ENCODE peak calls at places on chromosome 3, in six cellular contexts. S is MM.1S, E is left ventricle myocardium inferior, H is breast epithelium, W is chondrocyte, X is endothelial cell. C is an unnamed sample.

GRCh38 chr3:122301063-122301462 is 24.0 kb upstream of the CSTA start:
- DNase-seq in S (no peak), E (no peak), H (no peak), W (no peak), X (no peak), C (no peak)

GRCh38 chr3:45462522-45463262 is 74.3 kb downstream of the LARS2 start:
- DNase-seq in S (no peak), E (no peak), H (no peak), W (no peak), X (no peak), C (no peak)

GRCh38 chr3:40649346-40649745 is 124.6 kb downstream of the ZNF621 start:
- DNase-seq in S (no peak), E (no peak), H (no peak), W (no peak), X (no peak), C (no peak)

GRCh38 chr3:135106445-135106844 is 311.4 kb downstream of the EPHB1 start:
- DNase-seq in S (peak; percentile 34), E (no peak), H (no peak), W (no peak), X (peak; percentile 61), C (no peak)

GRCh38 chr3:158631986-158632385 is 12.3 kb upstream of the GFM1 start:
- DNase-seq in S (no peak), E (no peak), H (no peak), W (no peak), X (no peak), C (no peak)

GRCh38 chr3:57974796-57975388 is 33.3 kb upstream of the FLNB start:
- DNase-seq in S (no peak), E (no peak), H (no peak), W (no peak), X (no peak), C (no peak)

GRCh38 chr3:120450261-120450913 is 405 bp downstream of the FSTL1 start:
- DNase-seq in S (no peak), E (peak; percentile 41), H (no peak), W (no peak), X (peak; percentile 69), C (peak; percentile 16)

GRCh38 chr3:172467170-172467824 is 19.0 kb upstream of the GHSR start:
- DNase-seq in S (no peak), E (no peak), H (no peak), W (no peak), X (no peak), C (no peak)

GRCh38 chr3:66261318-66261717 is 40.5 kb downstream of the SLC25A26 start:
- DNase-seq in S (no peak), E (no peak), H (no peak), W (no peak), X (no peak), C (no peak)

GRCh38 chr3:182309120-182309519 is 484.2 kb upstream of the ATP11B start:
- DNase-seq in S (no peak), E (no peak), H (no peak), W (no peak), X (no peak), C (no peak)

GRCh38 chr3:148066787-148067186 is 630.9 kb upstream of the AGTR1 start:
- DNase-seq in S (no peak), E (no peak), H (no peak), W (no peak), X (no peak), C (no peak)

GRCh38 chr3:23916152-23916885 is 471 bp downstream of the NKIRAS1 start:
- DNase-seq in S (no peak), E (no peak), H (peak; percentile 27), W (no peak), X (no peak), C (no peak)

GRCh38 chr3:9769426-9770275 is at the start of gene CAMK1:
- DNase-seq in S (peak; percentile 65), E (peak; percentile 88), H (peak; percentile 69), W (no peak), X (peak; percentile 70), C (peak; percentile 43)

GRCh38 chr3:60355825-60356224 is 895.4 kb downstream of the FHIT start:
- DNase-seq in S (no peak), E (no peak), H (no peak), W (no peak), X (no peak), C (no peak)

GRCh38 chr3:112375117-112375516 is 42.2 kb downstream of the CD200 start:
- DNase-seq in S (no peak), E (no peak), H (no peak), W (no peak), X (no peak), C (no peak)

GRCh38 chr3:133401374-133402135 is 1.7 kb downstream of the BFSP2 start:
- DNase-seq in S (no peak), E (peak; percentile 43), H (no peak), W (no peak), X (no peak), C (no peak)

GRCh38 chr3:177488740-177489139 is 291.5 kb upstream of the TBL1XR1 start:
- DNase-seq in S (no peak), E (no peak), H (no peak), W (no peak), X (no peak), C (no peak)

GRCh38 chr3:134752761-134753461 is 42.1 kb upstream of the EPHB1 start:
- DNase-seq in S (no peak), E (no peak), H (no peak), W (no peak), X (no peak), C (no peak)

GRCh38 chr3:67655364-67656121 is 1.1 kb upstream of the SUCLG2 start:
- DNase-seq in S (no peak), E (no peak), H (peak; percentile 36), W (no peak), X (no peak), C (peak; percentile 38)

GRCh38 chr3:118504906-118505305 is 529.7 kb downstream of the IGSF11 start:
- DNase-seq in S (no peak), E (no peak), H (no peak), W (no peak), X (no peak), C (no peak)

GRCh38 chr3:129567176-129567705 is 24.3 kb downstream of the H1-8 start:
- DNase-seq in S (no peak), E (peak; percentile 56), H (no peak), W (no peak), X (no peak), C (no peak)

GRCh38 chr3:73540969-73541740 is 83.6 kb downstream of the PDZRN3 start:
- DNase-seq in S (no peak), E (no peak), H (no peak), W (no peak), X (no peak), C (no peak)

GRCh38 chr3:32374788-32375595 is 16.7 kb upstream of the CMTM7 start:
- DNase-seq in S (peak; percentile 75), E (no peak), H (peak; percentile 62), W (no peak), X (peak; percentile 76), C (peak; percentile 18)

GRCh38 chr3:61452536-61452991 is 108.8 kb upstream of the PTPRG start:
- DNase-seq in S (no peak), E (no peak), H (no peak), W (no peak), X (no peak), C (no peak)

GRCh38 chr3:43366880-43367279 is 80.5 kb downstream of the SNRK start:
- DNase-seq in S (no peak), E (no peak), H (no peak), W (no peak), X (no peak), C (no peak)

GRCh38 chr3:16174976-16175901 is 759 bp downstream of the GALNT15 start:
- DNase-seq in S (no peak), E (no peak), H (no peak), W (no peak), X (no peak), C (no peak)

GRCh38 chr3:188697127-188697526 is 474.6 kb upstream of the TPRG1 start:
- DNase-seq in S (no peak), E (no peak), H (no peak), W (no peak), X (no peak), C (no peak)

GRCh38 chr3:69853033-69853432 is 113.8 kb downstream of the MITF start:
- DNase-seq in S (no peak), E (no peak), H (no peak), W (no peak), X (no peak), C (no peak)

GRCh38 chr3:69861556-69861955 is 122.3 kb downstream of the MITF start:
- DNase-seq in S (no peak), E (no peak), H (no peak), W (no peak), X (no peak), C (no peak)

GRCh38 chr3:69850849-69851248 is 111.6 kb downstream of the MITF start:
- DNase-seq in S (no peak), E (no peak), H (no peak), W (no peak), X (no peak), C (no peak)

GRCh38 chr3:69856965-69857364 is 117.7 kb downstream of the MITF start:
- DNase-seq in S (no peak), E (no peak), H (no peak), W (no peak), X (no peak), C (no peak)

GRCh38 chr3:69855436-69856162 is 116.3 kb downstream of the MITF start:
- DNase-seq in S (no peak), E (no peak), H (no peak), W (no peak), X (no peak), C (no peak)
- TF ChIP-seq CTCF in S (no peak), E (peak; percentile 59), H (no peak), W (peak; percentile 86), X (no peak), C (no peak)

GRCh38 chr3:194076486-194076885 is 59.5 kb upstream of the HES1 start:
- DNase-seq in S (peak; percentile 34), E (no peak), H (no peak), W (no peak), X (no peak), C (no peak)

GRCh38 chr3:194077602-194078001 is 58.3 kb upstream of the HES1 start:
- DNase-seq in S (no peak), E (no peak), H (no peak), W (no peak), X (no peak), C (no peak)

GRCh38 chr3:194073926-194074325 is 62.0 kb upstream of the HES1 start:
- DNase-seq in S (no peak), E (no peak), H (no peak), W (no peak), X (no peak), C (no peak)

GRCh38 chr3:194075088-194075615 is 60.8 kb upstream of the HES1 start:
- DNase-seq in S (no peak), E (no peak), H (no peak), W (no peak), X (no peak), C (no peak)

GRCh38 chr3:194075802-194076460 is 60.0 kb upstream of the HES1 start:
- DNase-seq in S (peak; percentile 87), E (no peak), H (no peak), W (no peak), X (no peak), C (no peak)
- TF ChIP-seq CTCF in S (peak; percentile 42), E (no peak), H (no peak), W (no peak), X (no peak), C (no peak)

GRCh38 chr3:193673845-193674244 is 80.8 kb downstream of the OPA1 start:
- DNase-seq in S (no peak), E (no peak), H (no peak), W (no peak), X (peak; percentile 8), C (no peak)
- TF ChIP-seq CTCF in S (no peak), E (no peak), H (no peak), W (no peak), X (no peak), C (no peak)

GRCh38 chr3:98971183-98971681 is 69.7 kb upstream of the DCBLD2 start:
- DNase-seq in S (no peak), E (no peak), H (no peak), W (no peak), X (no peak), C (no peak)
- TF ChIP-seq CTCF in S (no peak), E (no peak), H (no peak), W (peak; percentile 16), X (no peak), C (no peak)

C was measured in activated B cell treated with CpG ODN at 0.5 μM for 24 hours.